ENCODE peak calls at places on chromosomes 2 and 18, in seven cellular contexts. G, U, X, O, D, Y and C are unnamed samples.

GRCh38 chr18:71529708-71530303 is 1014.3 kb downstream of the CBLN2 start:
- DNase-seq in G (no peak), U (no peak), X (no peak), O (peak), D (no peak), Y (no peak), C (no peak)

GRCh38 chr18:26802330-26803200 is 62.9 kb downstream of the AQP4 start:
- DNase-seq in G (no peak), U (no peak), X (no peak), O (no peak), D (no peak), Y (no peak), C (no peak)

GRCh38 chr2:111694690-111695089 is 189.3 kb downstream of the ANAPC1 start:
- DNase-seq in G (peak), U (no peak), X (no peak), O (peak), D (peak), Y (no peak), C (peak)

GRCh38 chr2:225468131-225468530 is 68.6 kb downstream of the NYAP2 start:
- DNase-seq in G (no peak), U (no peak), X (no peak), O (peak), D (no peak), Y (no peak), C (no peak)

GRCh38 chr18:22411442-22411841 is 6.3 kb downstream of the CTAGE1 start:
- DNase-seq in G (no peak), U (no peak), X (no peak), O (no peak), D (no peak), Y (no peak), C (no peak)

GRCh38 chr2:218829868-218830451 is 1.6 kb downstream of the PRKAG3 start:
- DNase-seq in G (no peak), U (no peak), X (no peak), O (peak), D (no peak), Y (no peak), C (no peak)

GRCh38 chr2:60857025-60857424 is 24.3 kb upstream of the REL start:
- DNase-seq in G (no peak), U (no peak), X (no peak), O (no peak), D (no peak), Y (no peak), C (no peak)

GRCh38 chr2:1817256-1818127 is 73.2 kb upstream of the PXDN start:
- DNase-seq in G (peak), U (peak), X (peak), O (peak), D (no peak), Y (peak), C (peak)

GRCh38 chr18:37282386-37283037 is 283.1 kb downstream of the CELF4 start:
- DNase-seq in G (no peak), U (no peak), X (no peak), O (no peak), D (no peak), Y (no peak), C (no peak)

GRCh38 chr2:100610381-100610831 is 47.6 kb downstream of the PDCL3 start:
- DNase-seq in G (peak), U (peak), X (no peak), O (peak), D (peak), Y (peak), C (no peak)

GRCh38 chr2:24496959-24497358 is 5.9 kb downstream of the NCOA1 start:
- DNase-seq in G (no peak), U (no peak), X (no peak), O (no peak), D (no peak), Y (no peak), C (no peak)

GRCh38 chr2:213187833-213188532 is 36.6 kb upstream of the IKZF2 start:
- DNase-seq in G (no peak), U (no peak), X (peak), O (peak), D (peak), Y (no peak), C (no peak)

GRCh38 chr18:77597726-77598125 is 348.1 kb downstream of the GALR1 start:
- DNase-seq in G (no peak), U (no peak), X (no peak), O (no peak), D (no peak), Y (no peak), C (no peak)

GRCh38 chr2:133166024-133166423 is 402.2 kb downstream of the NCKAP5 start:
- DNase-seq in G (no peak), U (no peak), X (no peak), O (no peak), D (no peak), Y (no peak), C (no peak)

GRCh38 chr18:23283933-23284430 is 148.7 kb downstream of the CABLES1 start:
- DNase-seq in G (no peak), U (no peak), X (no peak), O (peak), D (peak), Y (no peak), C (no peak)

GRCh38 chr18:31100598-31101147 is 1.5 kb downstream of the DSC2 start:
- DNase-seq in G (no peak), U (no peak), X (no peak), O (no peak), D (no peak), Y (no peak), C (no peak)

GRCh38 chr2:4553219-4553618 is 849.8 kb downstream of the DCDC2C start:
- DNase-seq in G (no peak), U (no peak), X (no peak), O (no peak), D (no peak), Y (no peak), C (no peak)

GRCh38 chr2:8576525-8577157 is 105.2 kb upstream of the ID2 start:
- DNase-seq in G (peak), U (peak), X (no peak), O (no peak), D (peak), Y (no peak), C (no peak)

GRCh38 chr2:55772309-55772980 is 78.8 kb upstream of the PNPT1 start:
- DNase-seq in G (no peak), U (no peak), X (no peak), O (no peak), D (no peak), Y (no peak), C (no peak)

GRCh38 chr18:9319333-9319732 is 15.2 kb upstream of the TWSG1 start:
- DNase-seq in G (no peak), U (no peak), X (no peak), O (peak), D (no peak), Y (no peak), C (no peak)

GRCh38 chr2:191036365-191036764 is 22.4 kb upstream of the STAT1 start:
- DNase-seq in G (no peak), U (no peak), X (no peak), O (no peak), D (no peak), Y (no peak), C (no peak)

GRCh38 chr2:44949329-44950151 is 8.0 kb downstream of the SIX3 start:
- DNase-seq in G (no peak), U (no peak), X (no peak), O (peak), D (no peak), Y (no peak), C (no peak)

GRCh38 chr2:162072976-162073775 is 839 bp downstream of the DPP4 start:
- DNase-seq in G (no peak), U (no peak), X (no peak), O (peak), D (no peak), Y (peak), C (no peak)

GRCh38 chr2:6580982-6581381 is 284.7 kb downstream of the CMPK2 start:
- DNase-seq in G (no peak), U (no peak), X (peak), O (no peak), D (no peak), Y (no peak), C (peak)

GRCh38 chr2:54879037-54879436 is 155.6 kb downstream of the EML6 start:
- DNase-seq in G (no peak), U (no peak), X (no peak), O (no peak), D (no peak), Y (no peak), C (no peak)

GRCh38 chr2:78992451-78992806 is 33.1 kb upstream of the REG3G start:
- DNase-seq in G (no peak), U (peak), X (no peak), O (no peak), D (no peak), Y (peak), C (no peak)

GRCh38 chr2:109195193-109196045 is 66.4 kb downstream of the SH3RF3 start:
- DNase-seq in G (no peak), U (no peak), X (no peak), O (peak), D (no peak), Y (no peak), C (no peak)

GRCh38 chr2:27795868-27796277 is 24.4 kb downstream of the MRPL33 start:
- DNase-seq in G (no peak), U (no peak), X (no peak), O (peak), D (no peak), Y (no peak), C (no peak)

GRCh38 chr18:11147962-11148654 is 1.3 kb downstream of the PIEZO2 start:
- DNase-seq in G (no peak), U (peak), X (no peak), O (no peak), D (no peak), Y (no peak), C (no peak)

GRCh38 chr2:218658671-218659257 is 659 bp downstream of the ZNF142 start:
- DNase-seq in G (no peak), U (peak), X (no peak), O (peak), D (peak), Y (peak), C (no peak)

GRCh38 chr18:79071037-79071960 is 2.1 kb downstream of the ATP9B start:
- DNase-seq in G (no peak), U (no peak), X (no peak), O (no peak), D (no peak), Y (no peak), C (no peak)

GRCh38 chr2:240622631-240623235 is 2.5 kb upstream of the GPR35 start:
- DNase-seq in G (peak), U (no peak), X (no peak), O (no peak), D (no peak), Y (no peak), C (no peak)

GRCh38 chr2:25310965-25311865 is 30.5 kb downstream of the DNMT3A start:
- DNase-seq in G (peak), U (no peak), X (no peak), O (no peak), D (peak), Y (no peak), C (no peak)

GRCh38 chr2:127048969-127049897 is 57.7 kb downstream of the BIN1 start:
- DNase-seq in G (no peak), U (peak), X (no peak), O (no peak), D (no peak), Y (no peak), C (no peak)

GRCh38 chr2:44171018-44171417 is 2.3 kb downstream of the PPM1B start:
- DNase-seq in G (no peak), U (no peak), X (peak), O (peak), D (peak), Y (no peak), C (peak)

GRCh38 chr18:50614838-50615237 is 55.0 kb downstream of the MAPK4 start:
- DNase-seq in G (no peak), U (no peak), X (no peak), O (peak), D (peak), Y (no peak), C (no peak)

GRCh38 chr2:99256677-99257076 is 1.2 kb upstream of the LYG2 start:
- DNase-seq in G (no peak), U (no peak), X (no peak), O (no peak), D (no peak), Y (no peak), C (no peak)

GRCh38 chr2:205274801-205275200 is 407.5 kb upstream of the NRP2 start:
- DNase-seq in G (no peak), U (no peak), X (no peak), O (no peak), D (no peak), Y (no peak), C (no peak)

GRCh38 chr18:37402735-37403099 is 162.9 kb downstream of the CELF4 start:
- DNase-seq in G (no peak), U (no peak), X (no peak), O (no peak), D (no peak), Y (no peak), C (no peak)

GRCh38 chr2:210224660-210225460 is at the start of gene ACADL:
- DNase-seq in G (peak), U (peak), X (no peak), O (peak), D (no peak), Y (peak), C (no peak)
- TF ChIP-seq CTCF in G (no peak), U (no peak), X (no peak), O (no peak), D (no peak), Y (no peak), C (no peak)

DNA sequence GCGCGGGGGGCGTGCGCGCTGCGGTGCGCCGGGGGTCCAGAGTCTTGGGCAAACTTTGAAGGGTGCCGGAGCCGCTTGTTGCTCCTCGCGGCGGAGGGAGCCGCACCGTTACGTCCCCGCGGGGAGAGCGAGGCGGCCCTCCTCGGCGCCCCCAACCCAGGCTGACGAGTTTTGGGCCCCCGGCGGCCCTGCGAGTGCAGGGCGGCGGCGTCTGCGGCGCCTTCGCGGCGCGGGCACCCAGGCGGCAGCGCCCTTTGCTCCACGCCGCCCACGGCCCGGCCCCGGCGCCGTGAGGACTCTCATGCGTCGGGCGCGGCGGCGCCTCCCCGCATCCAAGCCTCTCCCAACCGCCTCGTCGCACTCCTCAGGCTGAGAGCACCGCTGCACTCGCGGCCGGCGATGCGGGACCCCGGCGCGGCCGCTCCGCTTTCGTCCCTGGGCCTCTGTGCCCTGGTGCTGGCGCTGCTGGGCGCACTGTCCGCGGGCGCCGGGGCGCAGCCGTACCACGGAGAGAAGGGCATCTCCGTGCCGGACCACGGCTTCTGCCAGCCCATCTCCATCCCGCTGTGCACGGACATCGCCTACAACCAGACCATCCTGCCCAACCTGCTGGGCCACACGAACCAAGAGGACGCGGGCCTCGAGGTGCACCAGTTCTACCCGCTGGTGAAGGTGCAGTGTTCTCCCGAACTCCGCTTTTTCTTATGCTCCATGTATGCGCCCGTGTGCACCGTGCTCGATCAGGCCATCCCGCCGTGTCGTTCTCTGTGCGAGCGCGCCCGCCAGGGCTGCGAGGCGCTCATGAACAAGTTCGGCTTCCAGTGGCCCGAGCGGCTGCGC is 814 bp downstream of the FZD7 start:
- DNase-seq in G (peak), U (peak), X (no peak), O (peak), D (no peak), Y (peak), C (no peak)
- TF ChIP-seq CTCF in G (no peak), U (no peak), X (no peak), O (no peak), D (no peak), Y (no peak), C (no peak)

GRCh38 chr2:188265315-188265714 is 26.4 kb upstream of the GULP1 start:
- DNase-seq in G (no peak), U (no peak), X (no peak), O (no peak), D (no peak), Y (no peak), C (no peak)

GRCh38 chr2:188267776-188268175 is 23.9 kb upstream of the GULP1 start:
- DNase-seq in G (no peak), U (no peak), X (no peak), O (no peak), D (no peak), Y (no peak), C (no peak)

GRCh38 chr2:188272121-188272520 is 19.6 kb upstream of the GULP1 start:
- DNase-seq in G (no peak), U (no peak), X (no peak), O (no peak), D (no peak), Y (no peak), C (no peak)

GRCh38 chr2:188269004-188269403 is 22.7 kb upstream of the GULP1 start:
- DNase-seq in G (no peak), U (no peak), X (no peak), O (no peak), D (no peak), Y (no peak), C (no peak)
- TF ChIP-seq CTCF in G (no peak), U (no peak), X (no peak), O (no peak), D (no peak), Y (no peak), C (no peak)

DNA sequence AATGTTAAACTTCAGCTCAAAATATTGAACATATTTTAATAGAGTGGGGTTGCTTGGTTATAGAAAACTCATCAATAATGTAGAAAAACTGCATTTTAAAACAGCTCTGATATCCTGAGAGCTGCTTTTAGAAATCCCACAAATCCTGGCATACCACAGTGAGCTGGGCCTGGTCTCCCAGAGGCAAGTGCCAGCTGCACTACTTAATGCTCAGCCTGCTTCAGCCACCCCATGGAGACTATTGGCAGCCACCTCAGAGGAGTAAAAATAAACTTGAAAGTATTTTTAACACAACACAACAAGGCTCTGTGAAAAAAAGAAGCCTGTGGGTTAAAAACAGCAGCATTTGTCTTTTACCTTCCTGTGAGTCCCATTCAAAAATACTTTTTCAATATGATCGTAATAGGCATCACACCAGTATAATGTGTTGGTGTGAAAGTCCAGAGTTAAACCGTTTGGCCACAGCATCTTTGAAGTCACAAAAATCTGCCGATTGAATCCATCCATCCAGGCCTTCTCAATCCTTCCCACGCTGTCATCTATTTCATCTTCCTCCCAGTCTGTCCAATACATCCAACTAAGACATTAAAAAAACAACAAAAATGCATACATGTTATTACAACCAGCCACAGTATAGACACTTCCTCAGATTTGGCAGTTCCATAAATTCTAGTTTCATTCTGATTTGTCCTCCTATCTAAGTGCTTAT is 1115.3 kb downstream of the LRP1B start:
- DNase-seq in G (no peak), U (no peak), X (peak), O (peak), D (no peak), Y (no peak), C (no peak)
- TF ChIP-seq CTCF in G (no peak), U (no peak), X (no peak), O (no peak), D (no peak), Y (no peak), C (no peak)

GRCh38 chr18:6414118-6414722 is 491 bp downstream of the L3MBTL4 start:
- DNase-seq in G (peak), U (peak), X (no peak), O (no peak), D (no peak), Y (peak), C (no peak)
- TF ChIP-seq CTCF in G (no peak), U (peak), X (no peak), O (no peak), D (no peak), Y (no peak), C (no peak)

GRCh38 chr2:70978388-70979357 is at the start of gene ANKRD53:
- DNase-seq in G (peak), U (peak), X (no peak), O (no peak), D (no peak), Y (no peak), C (no peak)
- TF ChIP-seq CTCF in G (no peak), U (no peak), X (no peak), O (no peak), D (no peak), Y (no peak), C (no peak)